ENCODE peak calls at places on chromosomes 3 and 15, in four cellular contexts. T, M, Y and U are unnamed samples.

GRCh38 chr3:117788086-117788485 is 1078.5 kb downstream of the TUSC7 start:
- DNase-seq in T (no peak), M (peak), Y (no peak), U (peak)

GRCh38 chr3:166902374-166902773 is 477.7 kb downstream of the ZBBX start:
- DNase-seq in T (no peak), M (no peak), Y (no peak), U (peak)

GRCh38 chr15:76345880-76346665 is 9.5 kb downstream of the ISL2 start:
- DNase-seq in T (no peak), M (no peak), Y (no peak), U (no peak)

GRCh38 chr3:16132926-16133325 is 41.6 kb upstream of the GALNT15 start:
- DNase-seq in T (no peak), M (peak), Y (peak), U (no peak)

GRCh38 chr15:89489376-89489775 is 7.0 kb downstream of the RHCG start:
- DNase-seq in T (no peak), M (no peak), Y (no peak), U (no peak)

GRCh38 chr15:83129791-83130190 is 22.3 kb downstream of the TM6SF1 start:
- DNase-seq in T (no peak), M (no peak), Y (no peak), U (no peak)

GRCh38 chr15:25775317-25775912 is 87.7 kb downstream of the ATP10A start:
- DNase-seq in T (no peak), M (peak), Y (peak), U (peak)

GRCh38 chr3:184314700-184315505 is 497 bp downstream of the EIF4G1 start:
- DNase-seq in T (peak), M (peak), Y (peak), U (peak)

GRCh38 chr3:108131105-108131794 is 40.4 kb upstream of the CD47 start:
- DNase-seq in T (no peak), M (peak), Y (no peak), U (peak)

GRCh38 chr3:47803478-47804025 is 614 bp downstream of the DHX30 start:
- DNase-seq in T (no peak), M (no peak), Y (no peak), U (no peak)

GRCh38 chr3:47794585-47794984 is 8.4 kb upstream of the DHX30 start:
- DNase-seq in T (no peak), M (no peak), Y (no peak), U (no peak)

GRCh38 chr3:47804571-47804970 is 1.6 kb downstream of the DHX30 start:
- DNase-seq in T (no peak), M (no peak), Y (no peak), U (no peak)

GRCh38 chr3:47802734-47803477 is at the start of gene DHX30:
- DNase-seq in T (peak), M (peak), Y (peak), U (peak)

DNA sequence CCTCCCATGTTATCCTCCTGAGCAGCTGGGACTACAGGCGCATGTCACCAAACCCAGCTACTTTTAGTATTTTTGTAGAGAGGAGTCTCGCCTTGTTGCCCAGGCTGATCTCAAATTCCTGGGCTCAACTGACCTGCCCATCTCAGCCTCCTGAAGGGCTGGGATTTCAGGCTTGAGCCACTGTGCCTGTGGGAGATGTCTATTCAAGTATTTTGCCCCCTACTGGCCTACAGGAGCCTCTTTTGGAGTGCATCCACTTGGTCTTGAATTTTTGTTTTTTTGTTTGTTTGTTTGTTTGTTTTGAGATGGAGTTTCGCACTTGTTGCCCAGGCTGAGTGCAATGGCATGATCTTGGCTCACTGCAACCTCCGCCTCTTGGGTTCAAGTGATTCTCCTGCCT is 3.2 kb upstream of the DHX30 start:
- DNase-seq in T (no peak), M (no peak), Y (no peak), U (no peak)
- TF ChIP-seq CTCF in T (no peak), M (peak), Y (no peak), U (peak)

GRCh38 chr3:194249323-194250103 is 101.6 kb downstream of the CPN2 start:
- DNase-seq in T (no peak), M (no peak), Y (peak), U (no peak)
- H3K4me3 ChIP-seq in T (no peak), M (no peak), Y (no peak), U (no peak)

GRCh38 chr3:12706504-12707253 is 42.8 kb upstream of the RAF1 start:
- DNase-seq in T (no peak), M (peak), Y (peak), U (peak)
- TF ChIP-seq CTCF in T (peak), M (peak), Y (peak), U (peak)

DNA sequence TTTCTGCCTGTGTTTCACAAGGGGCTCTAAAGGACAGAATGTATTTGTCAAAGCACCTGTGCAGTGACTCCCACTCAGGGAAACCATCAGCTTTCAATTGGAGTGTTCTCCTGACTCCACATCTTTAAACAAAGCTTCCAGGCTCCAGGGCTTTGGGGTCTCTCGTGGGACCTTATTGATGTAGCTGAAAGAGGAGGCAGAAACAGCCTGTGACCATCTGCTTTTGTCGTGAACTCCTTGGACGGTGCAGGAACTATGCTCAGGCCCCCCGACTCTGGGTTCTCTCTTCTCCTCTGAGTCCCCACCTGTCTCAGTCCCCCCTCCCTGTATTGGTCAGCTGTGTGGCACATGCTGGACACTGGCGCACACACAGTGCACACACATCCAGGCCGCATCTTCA is 486.8 kb downstream of the GABRG3 start:
- DNase-seq in T (no peak), M (no peak), Y (no peak), U (no peak)
- H3K4me3 ChIP-seq in T (no peak), M (no peak), Y (no peak), U (no peak)

GRCh38 chr3:12352253-12352652 is 63.4 kb downstream of the PPARG start:
- DNase-seq in T (no peak), M (no peak), Y (no peak), U (no peak)
- TF ChIP-seq CTCF in T (no peak), M (peak), Y (no peak), U (peak)